ENCODE peak calls at places on chromosome 1, in four cellular contexts. U is H4, V is cardiac septum, P is AG09319. J is an unnamed sample.

GRCh38 chr1:107572674-107573205 is 392.2 kb downstream of the VAV3 start:
- DNase-seq in U (peak), V (no peak), P (no peak), J (no peak)

GRCh38 chr1:6281511-6282402 is 20.9 kb upstream of the GPR153 start:
- DNase-seq in U (no peak), V (no peak), P (no peak), J (no peak)

GRCh38 chr1:24415910-24416665 is 486 bp downstream of the NIPAL3 start:
- DNase-seq in U (no peak), V (no peak), P (no peak), J (no peak)

GRCh38 chr1:156479093-156480014 is 21.2 kb downstream of the MEF2D start:
- DNase-seq in U (no peak), V (no peak), P (no peak), J (no peak)

GRCh38 chr1:82445132-82445531 is 644.4 kb downstream of the ADGRL2 start:
- DNase-seq in U (no peak), V (no peak), P (no peak), J (no peak)

GRCh38 chr1:93976291-93976690 is 67.1 kb upstream of the GCLM start:
- DNase-seq in U (no peak), V (no peak), P (no peak), J (no peak)

GRCh38 chr1:168320805-168321577 is 40.3 kb downstream of the TBX19 start:
- DNase-seq in U (peak), V (no peak), P (no peak), J (no peak)

GRCh38 chr1:87495147-87495546 is 166.5 kb downstream of the LMO4 start:
- DNase-seq in U (peak), V (no peak), P (no peak), J (no peak)

GRCh38 chr1:15186073-15186845 is 32.7 kb downstream of the TMEM51 start:
- DNase-seq in U (no peak), V (no peak), P (no peak), J (no peak)

GRCh38 chr1:186536272-186536905 is 75.5 kb upstream of the PDC start:
- DNase-seq in U (no peak), V (no peak), P (no peak), J (no peak)

GRCh38 chr1:65434760-65435159 is 14.3 kb downstream of the LEPR start:
- DNase-seq in U (no peak), V (no peak), P (no peak), J (no peak)

GRCh38 chr1:7510389-7510931 is 260.6 kb upstream of the VAMP3 start:
- DNase-seq in U (no peak), V (no peak), P (no peak), J (no peak)

GRCh38 chr1:163747261-163747660 is 425.5 kb downstream of the NUF2 start:
- DNase-seq in U (no peak), V (no peak), P (no peak), J (peak)

GRCh38 chr1:182149411-182149965 is 88.0 kb upstream of the ZNF648 start:
- DNase-seq in U (peak), V (peak), P (peak), J (no peak)

J was measured in neuronal stem cell.